ENCODE peak calls at places on chromosomes 3 and 15, in seven cellular contexts. X is H9, V is body of pancreas, R is aorta, Y is mesendoderm, K is upper lobe of right lung, O is right cardiac atrium. N is an unnamed sample.
A peak's percentile ranks its signal among the peaks of the same experiment; 100 is the strongest.

GRCh38 chr3:194148383-194148782 is 12.4 kb downstream of the HES1 start:
- DNase-seq in V (no peak), O (peak; percentile 51), X (no peak), Y (no peak), R (no peak), K (no peak), N (no peak)

GRCh38 chr3:127672429-127673190 is at the start of gene ABTB1:
- DNase-seq in O (peak; percentile 89), R (peak; percentile 95), Y (peak; percentile 83), V (peak; percentile 89), X (peak; percentile 86), K (peak; percentile 96), N (peak; percentile 93)

GRCh38 chr15:52326758-52327157 is 31.2 kb upstream of the MYO5C start:
- DNase-seq in V (no peak), X (no peak), R (no peak), Y (no peak), K (no peak), O (no peak), N (no peak)

GRCh38 chr15:45441686-45442085 is 63.3 kb upstream of the GATM start:
- DNase-seq in V (peak; percentile 36), Y (no peak), K (no peak), X (no peak), R (no peak), O (no peak), N (no peak)

GRCh38 chr3:89372456-89372855 is 265.0 kb downstream of the EPHA3 start:
- DNase-seq in V (no peak), K (no peak), O (no peak), X (no peak), Y (no peak), R (no peak), N (no peak)

GRCh38 chr3:5321941-5322340 is 134.4 kb downstream of the EDEM1 start:
- DNase-seq in X (no peak), V (peak; percentile 76), R (no peak), O (no peak), Y (no peak), K (no peak), N (peak; percentile 8)

GRCh38 chr3:78140866-78141658 is 1101.2 kb downstream of the ROBO2 start:
- DNase-seq in Y (peak; percentile 8), X (no peak), O (no peak), V (no peak), R (no peak), K (no peak), N (no peak)

GRCh38 chr3:77411990-77412389 is 372.1 kb downstream of the ROBO2 start:
- DNase-seq in O (no peak), Y (peak; percentile 11), K (no peak), V (no peak), X (no peak), R (no peak), N (no peak)

GRCh38 chr15:40937762-40938529 is 8.8 kb downstream of the DLL4 start:
- DNase-seq in V (no peak), Y (no peak), K (no peak), R (no peak), O (no peak), X (peak; percentile 45), N (no peak)

GRCh38 chr15:74431645-74432044 is 2.1 kb downstream of the SEMA7A start:
- DNase-seq in O (no peak), K (no peak), Y (no peak), R (no peak), X (no peak), V (no peak), N (no peak)

GRCh38 chr15:74434260-74434915 is 630 bp upstream of the SEMA7A start:
- DNase-seq in O (no peak), R (no peak), Y (no peak), K (no peak), V (no peak), X (no peak), N (peak; percentile 34)

GRCh38 chr15:74433592-74434259 is at the start of gene SEMA7A:
- DNase-seq in Y (peak; percentile 88), K (peak; percentile 92), R (peak; percentile 93), V (peak; percentile 84), X (peak; percentile 94), O (peak; percentile 85), N (peak; percentile 94)

GRCh38 chr15:74432271-74432967 is 1.3 kb downstream of the SEMA7A start:
- DNase-seq in V (no peak), O (no peak), R (no peak), Y (no peak), K (no peak), X (no peak), N (peak; percentile 41)

GRCh38 chr15:74432968-74433591 is 678 bp downstream of the SEMA7A start:
- DNase-seq in X (no peak), R (no peak), K (no peak), V (no peak), O (no peak), Y (no peak), N (peak; percentile 49)
- H3K4me1 ChIP-seq in X (peaks cover 3% of the 10 kb centered on the region), R (no peaks in the 10 kb centered on the region), K (peaks cover 17% of the 10 kb centered on the region), V (peaks cover 21% of the 10 kb centered on the region), O (no peaks in the 10 kb centered on the region), Y (peaks cover 10% of the 10 kb centered on the region), N (peaks cover 13% of the 10 kb centered on the region)

DNA sequence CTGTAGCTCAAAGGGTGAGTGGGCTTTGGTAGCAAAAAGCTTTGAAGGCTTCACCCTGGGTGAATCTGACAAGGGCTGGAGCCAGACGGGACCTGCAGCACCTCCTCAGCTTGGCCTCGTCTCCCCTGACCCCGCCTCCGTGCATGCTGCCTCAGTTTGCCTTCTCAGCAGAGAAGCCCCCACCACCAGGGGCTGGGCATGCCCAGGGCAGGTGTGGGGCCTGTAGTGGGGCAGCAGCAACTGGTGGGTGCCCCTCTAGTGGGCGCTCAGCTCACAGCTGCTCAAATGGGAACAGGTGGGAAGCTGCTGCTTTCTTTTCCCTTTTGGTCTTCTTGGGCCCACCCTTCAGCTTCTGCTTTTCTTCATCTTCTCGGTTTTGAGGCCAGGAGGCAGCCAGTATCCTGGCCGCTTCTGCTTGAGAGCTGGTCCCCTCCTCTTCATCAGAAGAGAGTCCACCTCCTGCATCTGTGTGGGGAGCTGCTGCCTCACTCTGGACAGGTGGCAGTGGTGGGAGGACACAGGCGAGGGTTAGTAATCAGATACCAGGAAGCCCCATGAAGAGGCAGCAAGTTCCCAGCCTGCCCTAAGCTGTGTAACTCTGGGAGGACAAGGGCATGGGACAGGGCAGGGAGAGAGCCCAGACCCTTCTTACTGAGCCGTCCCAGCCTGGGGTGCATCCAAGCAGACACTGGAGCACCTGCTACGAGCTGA is 21.0 kb downstream of the TMEM43 start:
- DNase-seq in Y (no peak), R (no peak), O (no peak), X (peak; percentile 49), V (no peak), K (no peak), N (no peak)
- H3K4me1 ChIP-seq in Y (peaks cover 4% of the 10 kb centered on the region), R (peaks cover 4% of the 10 kb centered on the region), O (peaks cover 14% of the 10 kb centered on the region), X (peaks cover 6% of the 10 kb centered on the region), V (peaks cover 22% of the 10 kb centered on the region), K (peaks cover 50% of the 10 kb centered on the region), N (no peaks in the 10 kb centered on the region)

GRCh38 chr3:197266331-197266730 is 32.1 kb downstream of the DLG1 start:
- DNase-seq in K (no peak), Y (no peak), X (no peak), O (no peak), V (no peak), R (no peak), N (no peak)

GRCh38 chr3:197269024-197269423 is 29.4 kb downstream of the DLG1 start:
- DNase-seq in X (no peak), Y (no peak), K (no peak), R (no peak), V (no peak), O (no peak), N (no peak)

GRCh38 chr3:197270558-197271317 is 27.7 kb downstream of the DLG1 start:
- DNase-seq in O (no peak), V (no peak), K (no peak), X (no peak), Y (peak; percentile 62), R (no peak), N (no peak)

GRCh38 chr3:197268319-197268718 is 30.1 kb downstream of the DLG1 start:
- DNase-seq in K (no peak), O (no peak), X (no peak), R (no peak), Y (no peak), V (no peak), N (no peak)
- H3K4me1 ChIP-seq in K (peaks cover 14% of the 10 kb centered on the region), O (peaks cover 4% of the 10 kb centered on the region), X (no peaks in the 10 kb centered on the region), R (no peaks in the 10 kb centered on the region), Y (peaks cover 4% of the 10 kb centered on the region), V (peaks cover 4% of the 10 kb centered on the region), N (no peaks in the 10 kb centered on the region)

GRCh38 chr3:31224936-31225335 is 307.8 kb upstream of the STT3B start:
- DNase-seq in Y (no peak), O (no peak), R (no peak), X (no peak), V (no peak), K (no peak), N (no peak)
- H3K4me1 ChIP-seq in Y (no peaks in the 10 kb centered on the region), O (no peaks in the 10 kb centered on the region), R (no peaks in the 10 kb centered on the region), X (no peaks in the 10 kb centered on the region), V (no peaks in the 10 kb centered on the region), K (no peaks in the 10 kb centered on the region), N (no peaks in the 10 kb centered on the region)

GRCh38 chr15:64651573-64652260 is 123.7 kb downstream of the RBPMS2 start:
- DNase-seq in K (no peak), X (peak; percentile 45), Y (peak; percentile 67), V (peak; percentile 31), R (no peak), O (no peak), N (no peak)

GRCh38 chr15:64656508-64656907 is 118.9 kb downstream of the RBPMS2 start:
- DNase-seq in V (no peak), X (no peak), O (no peak), K (no peak), R (no peak), Y (no peak), N (no peak)

DNA sequence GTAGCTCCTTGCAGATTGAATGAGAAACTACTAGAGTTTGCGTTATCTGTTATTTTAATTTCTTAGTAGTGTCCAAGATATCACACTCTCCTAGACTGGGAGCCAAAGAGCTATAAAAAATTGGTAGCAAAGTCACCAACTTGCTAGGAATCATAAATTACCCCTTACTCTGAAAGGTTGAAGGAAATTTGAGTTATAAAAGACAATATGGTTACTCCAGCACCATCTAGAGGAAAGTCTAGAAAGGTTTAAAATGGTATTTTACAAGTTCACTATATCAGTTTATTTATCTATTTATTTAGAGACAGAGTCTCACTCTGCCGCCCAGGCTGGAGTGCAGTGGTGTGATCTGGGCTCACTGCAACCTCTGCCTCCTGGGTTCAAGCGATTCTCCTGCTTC is 121.6 kb downstream of the RBPMS2 start:
- DNase-seq in K (no peak), X (no peak), Y (no peak), R (no peak), V (no peak), O (no peak), N (no peak)
- H3K4me1 ChIP-seq in K (peaks cover 27% of the 10 kb centered on the region), X (no peaks in the 10 kb centered on the region), Y (peaks cover 2% of the 10 kb centered on the region), R (no peaks in the 10 kb centered on the region), V (peaks cover 17% of the 10 kb centered on the region), O (no peaks in the 10 kb centered on the region), N (peaks cover 12% of the 10 kb centered on the region)

DNA sequence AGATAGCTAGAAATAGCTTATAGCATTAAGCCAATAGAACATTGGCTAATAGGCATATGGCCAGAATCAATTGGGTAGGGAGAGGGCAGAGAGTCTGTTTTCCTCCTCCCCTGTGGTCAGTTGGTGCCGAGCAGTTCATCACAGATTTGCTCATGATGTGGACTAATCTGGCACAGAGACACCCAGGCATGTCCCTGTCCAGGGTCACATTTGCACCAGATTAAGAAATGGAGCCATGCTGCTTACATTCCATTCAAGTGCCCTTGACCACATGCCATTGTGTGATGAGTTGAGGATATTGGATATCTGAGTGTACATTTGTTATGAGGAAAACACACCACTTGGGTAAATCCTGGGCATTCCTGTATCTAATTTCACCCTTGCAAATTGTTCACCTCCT is 53.4 kb downstream of the USP13 start:
- DNase-seq in R (no peak), Y (no peak), V (no peak), X (no peak), O (no peak), K (no peak), N (no peak)
- H3K4me1 ChIP-seq in R (no peaks in the 10 kb centered on the region), Y (no peaks in the 10 kb centered on the region), V (no peaks in the 10 kb centered on the region), X (peaks cover 9% of the 10 kb centered on the region), O (peaks cover 8% of the 10 kb centered on the region), K (no peaks in the 10 kb centered on the region), N (peaks cover 27% of the 10 kb centered on the region)

N was measured in neural progenitor cell.